ENCODE peak calls at places on chromosomes 6 and 20, in nine cellular contexts. G is iPS DF 6.9; I is activated T-cell treated with anti-CD3 and anti-CD28 coated beads, Interleukin-2, amount 50 U/mL, for 4 hours; O is stimulated activated naive CD4-positive, alpha-beta T cell; D is kidney tubule cell; Z is neural crest cell; Y is NCI-H524; A is MM.1S; S is hypothalamus. F is an unnamed sample.

GRCh38 chr20:23255106-23255505 is 95.5 kb upstream of the NXT1 start:
- DNase-seq in I (no peak), D (no peak), O (no peak), Y (no peak), Z (no peak), S (no peak), G (no peak), A (no peak), F (no peak)

GRCh38 chr6:108831104-108831503 is 17.1 kb upstream of the ARMC2 start:
- DNase-seq in D (no peak), S (no peak), Z (no peak), I (no peak), Y (no peak), O (no peak), A (no peak), G (no peak), F (no peak)

GRCh38 chr6:22892452-22892851 is 323.1 kb downstream of the HDGFL1 start:
- DNase-seq in Z (no peak), Y (no peak), O (no peak), S (no peak), A (no peak), I (no peak), D (peak), G (no peak), F (no peak)

GRCh38 chr20:23515250-23515939 is 24.5 kb downstream of the CST8 start:
- DNase-seq in S (no peak), A (no peak), Y (no peak), I (no peak), Z (no peak), G (no peak), O (no peak), D (no peak), F (no peak)

GRCh38 chr6:147287869-147288271 is 83.7 kb downstream of the STXBP5 start:
- DNase-seq in G (no peak), O (no peak), I (no peak), D (peak), Z (no peak), A (no peak), Y (no peak), S (no peak), F (no peak)

GRCh38 chr20:20235681-20236080 is 132.2 kb upstream of the INSM1 start:
- DNase-seq in I (no peak), D (no peak), G (no peak), S (no peak), Y (peak), O (no peak), A (no peak), Z (no peak), F (no peak)

GRCh38 chr6:37155394-37156312 is 14.3 kb upstream of the PIM1 start:
- DNase-seq in Y (no peak), A (peak), G (no peak), D (peak), I (peak), S (no peak), Z (no peak), O (no peak), F (peak)

GRCh38 chr6:77740380-77740779 is 87.5 kb downstream of the MEI4 start:
- DNase-seq in Y (no peak), D (peak), S (no peak), Z (no peak), I (no peak), A (peak), G (no peak), O (no peak), F (peak)

GRCh38 chr6:128118401-128118800 is 217.5 kb upstream of the THEMIS start:
- DNase-seq in Z (no peak), I (no peak), A (no peak), O (no peak), D (peak), S (no peak), G (no peak), Y (no peak), F (no peak)

GRCh38 chr6:160190974-160191373 is 67.6 kb downstream of the SLC22A2 start:
- DNase-seq in G (no peak), S (no peak), Z (no peak), D (no peak), I (no peak), O (no peak), Y (no peak), A (no peak), F (no peak)

GRCh38 chr20:50346372-50347347 is 156.0 kb downstream of the CEBPB start:
- DNase-seq in Y (no peak), A (no peak), D (peak), S (no peak), G (no peak), I (no peak), Z (no peak), O (no peak), F (no peak)

F was measured in OCI-LY7.